ENCODE peak calls at places on chromosomes 6 and 20, in four cellular contexts. Y is AG04450, F is K562, X is cardiac septum. S is an unnamed sample.

GRCh38 chr6:33672808-33673207 is 38.7 kb downstream of the UQCC2 start:
- DNase-seq in Y (peak), F (peak), X (peak), S (peak)

GRCh38 chr6:101294676-101295075 is 98.8 kb upstream of the GRIK2 start:
- DNase-seq in Y (no peak), F (no peak), X (no peak), S (no peak)

GRCh38 chr6:90940812-90941481 is 354.1 kb upstream of the MAP3K7 start:
- DNase-seq in Y (peak), F (peak), X (no peak), S (no peak)

GRCh38 chr6:107275330-107275865 is 160.1 kb upstream of the BEND3 start:
- DNase-seq in Y (no peak), F (peak), X (no peak), S (no peak)

GRCh38 chr6:65221153-65221552 is 485.9 kb downstream of the EYS start:
- DNase-seq in Y (no peak), F (no peak), X (no peak), S (no peak)

GRCh38 chr20:3010985-3011723 is 32.3 kb upstream of the GNRH2 start:
- DNase-seq in Y (peak), F (no peak), X (no peak), S (no peak)

GRCh38 chr20:53834044-53834442 is 236.4 kb downstream of the BCAS1 start:
- DNase-seq in Y (no peak), F (no peak), X (no peak), S (no peak)

GRCh38 chr6:40923860-40924259 is 115.2 kb downstream of the UNC5CL start:
- DNase-seq in Y (no peak), F (no peak), X (no peak), S (no peak)

GRCh38 chr6:34289137-34289536 is 40.3 kb upstream of the SMIM29 start:
- DNase-seq in Y (no peak), F (no peak), X (no peak), S (no peak)

GRCh38 chr6:1190361-1190760 is 121.5 kb upstream of the FOXQ1 start:
- DNase-seq in Y (peak), F (no peak), X (no peak), S (no peak)

GRCh38 chr6:28944412-28945006 is 20.7 kb upstream of the TRIM27 start:
- DNase-seq in Y (peak), F (peak), X (no peak), S (no peak)

GRCh38 chr6:3490622-3490980 is 33.8 kb upstream of the SLC22A23 start:
- DNase-seq in Y (no peak), F (no peak), X (no peak), S (no peak)

GRCh38 chr6:126650931-126651330 is 311.0 kb downstream of the CENPW start:
- DNase-seq in Y (no peak), F (no peak), X (no peak), S (no peak)

GRCh38 chr6:70312165-70312564 is 9.3 kb upstream of the COL9A1 start:
- DNase-seq in Y (peak), F (peak), X (no peak), S (no peak)

GRCh38 chr6:72788188-72788587 is 166.3 kb downstream of the KCNQ5 start:
- DNase-seq in Y (peak), F (no peak), X (no peak), S (no peak)

GRCh38 chr20:1369970-1370369 is 22.9 kb downstream of the FKBP1A start:
- DNase-seq in Y (no peak), F (no peak), X (no peak), S (no peak)

GRCh38 chr20:25310268-25310920 is 62.5 kb downstream of the PYGB start:
- DNase-seq in Y (peak), F (peak), X (no peak), S (peak)

GRCh38 chr6:21327326-21328140 is 266.0 kb upstream of the SOX4 start:
- DNase-seq in Y (no peak), F (no peak), X (no peak), S (no peak)

GRCh38 chr6:40582892-40583291 is 4.3 kb downstream of the LRFN2 start:
- DNase-seq in Y (no peak), F (no peak), X (no peak), S (no peak)

GRCh38 chr20:20017852-20018245 is 687 bp downstream of the NAA20 start:
- DNase-seq in Y (no peak), F (peak), X (no peak), S (no peak)